ENCODE peak calls at places on chromosomes 2 and 18, in nine cellular contexts. M, A, D, K, C, I, W, P and U are unnamed samples.

GRCh38 chr2:225995788-225996476 is 596.4 kb downstream of the NYAP2 start:
- DNase-seq in C (no peak), I (no peak), K (no peak), A (no peak), W (no peak), P (no peak), M (no peak), D (peak), U (no peak)

GRCh38 chr2:20689428-20690264 is 22.7 kb downstream of the GDF7 start:
- DNase-seq in M (no peak), W (no peak), I (no peak), P (no peak), A (no peak), D (no peak), K (no peak), C (no peak), U (no peak)

GRCh38 chr18:74963820-74964446 is 245.0 kb downstream of the PTGR3 start:
- DNase-seq in K (no peak), M (no peak), D (peak), I (no peak), C (peak), P (no peak), W (peak), A (peak), U (peak)

GRCh38 chr2:223697921-223698645 is 95.9 kb upstream of the SCG2 start:
- DNase-seq in K (no peak), M (no peak), P (no peak), A (no peak), C (no peak), W (peak), I (no peak), D (no peak), U (peak)

GRCh38 chr18:30381826-30382225 is 660.7 kb downstream of the DSC3 start:
- DNase-seq in M (no peak), C (no peak), I (no peak), A (no peak), W (no peak), D (no peak), K (no peak), P (no peak), U (no peak)

GRCh38 chr18:31738460-31739407 is 21.9 kb downstream of the SLC25A52 start:
- DNase-seq in P (no peak), A (no peak), W (peak), C (no peak), M (no peak), K (no peak), I (no peak), D (no peak), U (no peak)

GRCh38 chr2:67839242-67839641 is 223.6 kb downstream of the C1D start:
- DNase-seq in P (no peak), A (no peak), C (peak), W (no peak), M (no peak), K (no peak), I (no peak), D (peak), U (no peak)

GRCh38 chr2:36172828-36173227 is 182.8 kb upstream of the CRIM1 start:
- DNase-seq in W (no peak), P (no peak), K (no peak), A (no peak), D (no peak), C (no peak), I (no peak), M (no peak), U (no peak)

GRCh38 chr2:121266543-121267106 is 18.4 kb downstream of the TFCP2L1 start:
- DNase-seq in A (no peak), I (no peak), K (no peak), W (no peak), P (no peak), D (no peak), M (no peak), C (no peak), U (no peak)

GRCh38 chr2:178297091-178297411 is 102.7 kb downstream of the OSBPL6 start:
- DNase-seq in M (no peak), K (no peak), A (no peak), I (no peak), W (no peak), P (no peak), D (no peak), C (no peak), U (no peak)

GRCh38 chr2:85145116-85145820 is 12.1 kb downstream of the TCF7L1 start:
- DNase-seq in K (no peak), C (no peak), M (no peak), I (no peak), W (no peak), A (no peak), D (no peak), P (no peak), U (no peak)

GRCh38 chr2:227783404-227784138 is 30.1 kb upstream of the CCL20 start:
- DNase-seq in C (no peak), M (no peak), D (no peak), P (no peak), W (no peak), A (no peak), I (no peak), K (no peak), U (peak)

GRCh38 chr2:36663851-36664715 is 32.4 kb upstream of the VIT start:
- DNase-seq in A (peak), D (peak), M (peak), P (no peak), I (no peak), W (peak), K (no peak), C (peak), U (peak)

GRCh38 chr2:45771251-45771650 is 119.8 kb downstream of the PRKCE start:
- DNase-seq in W (no peak), P (no peak), I (peak), D (peak), M (no peak), A (no peak), K (no peak), C (peak), U (no peak)

GRCh38 chr2:130332271-130333073 is 10.2 kb upstream of the IMP4 start:
- DNase-seq in I (peak), M (no peak), C (peak), W (peak), D (peak), A (peak), P (peak), K (peak), U (peak)

GRCh38 chr2:205698556-205699282 is 16.4 kb downstream of the NRP2 start:
- DNase-seq in P (no peak), K (no peak), W (no peak), A (no peak), I (no peak), D (peak), M (no peak), C (no peak), U (peak)